ENCODE peak calls at places on chromosome 16, in ten cellular contexts. S is colonic mucosa; Z is GM06990; U is MM.1S; C is CD8-positive, alpha-beta T cell; E is tibial nerve; Q is OCI-LY7; D is fibroblast of lung; A is AG09309; R is kidney epithelial cell. L is an unnamed sample.
A peak's percentile ranks its signal among the peaks of the same experiment; 100 is the strongest.

GRCh38 chr16:80259289-80259805 is 281.4 kb upstream of the DYNLRB2 start:
- DNase-seq in S (no peak), Z (no peak), U (no peak), C (no peak), E (no peak), Q (no peak), D (peak; percentile 45), A (no peak), R (no peak), L (no peak)

GRCh38 chr16:16021988-16022682 is 72.7 kb downstream of the ABCC1 start:
- DNase-seq in S (peak; percentile 91), Z (no peak), U (no peak), C (no peak), E (peak; percentile 94), Q (peak; percentile 60), D (peak; percentile 96), A (peak; percentile 79), R (peak; percentile 83), L (peak; percentile 85)

GRCh38 chr16:3144331-3144881 is 9.6 kb downstream of the ZNF213 start:
- DNase-seq in S (no peak), Z (no peak), U (no peak), C (no peak), E (no peak), Q (no peak), D (no peak), A (no peak), R (no peak), L (no peak)

GRCh38 chr16:82061861-82062525 is 26.9 kb downstream of the HSD17B2 start:
- DNase-seq in S (no peak), Z (no peak), U (no peak), C (no peak), E (no peak), Q (peak; percentile 36), D (peak; percentile 43), A (no peak), R (no peak), L (no peak)

GRCh38 chr16:74726736-74727135 is 26.1 kb upstream of the MLKL start:
- DNase-seq in S (peak; percentile 71), Z (no peak), U (peak; percentile 18), C (no peak), E (no peak), Q (peak; percentile 28), D (no peak), A (no peak), R (no peak), L (no peak)

GRCh38 chr16:52435573-52435972 is 111.4 kb downstream of the TOX3 start:
- DNase-seq in S (no peak), Z (no peak), U (no peak), C (no peak), E (no peak), Q (peak; percentile 61), D (no peak), A (no peak), R (peak; percentile 54), L (no peak)

GRCh38 chr16:2959206-2959605 is 4.9 kb upstream of the KREMEN2 start:
- DNase-seq in S (no peak), Z (no peak), U (no peak), C (no peak), E (no peak), Q (no peak), D (no peak), A (no peak), R (no peak), L (no peak)

GRCh38 chr16:66159987-66160386 is 206.5 kb upstream of the CDH5 start:
- DNase-seq in S (no peak), Z (no peak), U (no peak), C (no peak), E (no peak), Q (no peak), D (peak; percentile 28), A (no peak), R (no peak), L (no peak)

GRCh38 chr16:13911871-13912270 is 8.1 kb upstream of the ERCC4 start:
- DNase-seq in S (no peak), Z (no peak), U (no peak), C (no peak), E (no peak), Q (no peak), D (no peak), A (no peak), R (no peak), L (no peak)

GRCh38 chr16:67431077-67431804 is at the start of gene HSD11B2:
- DNase-seq in S (peak; percentile 58), Z (no peak), U (peak; percentile 43), C (no peak), E (no peak), Q (no peak), D (peak; percentile 38), A (no peak), R (no peak), L (no peak)

GRCh38 chr16:81940781-81941560 is 70.3 kb downstream of the SDR42E1 start:
- DNase-seq in S (no peak), Z (no peak), U (no peak), C (no peak), E (no peak), Q (no peak), D (peak; percentile 87), A (peak; percentile 45), R (peak; percentile 4), L (peak; percentile 24)

GRCh38 chr16:89722392-89723278 is 1.3 kb downstream of the ZNF276 start:
- DNase-seq in S (peak; percentile 93), Z (peak; percentile 68), U (peak; percentile 71), C (peak; percentile 73), E (no peak), Q (no peak), D (peak; percentile 77), A (no peak), R (no peak), L (no peak)

GRCh38 chr16:81170824-81171223 is 67.7 kb upstream of the BCO1 start:
- DNase-seq in S (no peak), Z (no peak), U (no peak), C (no peak), E (no peak), Q (no peak), D (no peak), A (no peak), R (no peak), L (no peak)

GRCh38 chr16:686459-687260 is 2.5 kb upstream of the JMJD8 start:
- DNase-seq in S (no peak), Z (no peak), U (no peak), C (no peak), E (no peak), Q (no peak), D (no peak), A (no peak), R (no peak), L (no peak)

GRCh38 chr16:50781043-50781442 is 39.2 kb downstream of the CYLD start:
- DNase-seq in S (no peak), Z (no peak), U (no peak), C (no peak), E (no peak), Q (no peak), D (peak; percentile 1), A (no peak), R (no peak), L (no peak)
- TF ChIP-seq CTCF in S (no peak), Z (no peak), U (no peak), C (no peak), E (no peak), Q (peak; percentile 43), D (no peak), A (no peak), R (no peak), L (no peak)

DNA sequence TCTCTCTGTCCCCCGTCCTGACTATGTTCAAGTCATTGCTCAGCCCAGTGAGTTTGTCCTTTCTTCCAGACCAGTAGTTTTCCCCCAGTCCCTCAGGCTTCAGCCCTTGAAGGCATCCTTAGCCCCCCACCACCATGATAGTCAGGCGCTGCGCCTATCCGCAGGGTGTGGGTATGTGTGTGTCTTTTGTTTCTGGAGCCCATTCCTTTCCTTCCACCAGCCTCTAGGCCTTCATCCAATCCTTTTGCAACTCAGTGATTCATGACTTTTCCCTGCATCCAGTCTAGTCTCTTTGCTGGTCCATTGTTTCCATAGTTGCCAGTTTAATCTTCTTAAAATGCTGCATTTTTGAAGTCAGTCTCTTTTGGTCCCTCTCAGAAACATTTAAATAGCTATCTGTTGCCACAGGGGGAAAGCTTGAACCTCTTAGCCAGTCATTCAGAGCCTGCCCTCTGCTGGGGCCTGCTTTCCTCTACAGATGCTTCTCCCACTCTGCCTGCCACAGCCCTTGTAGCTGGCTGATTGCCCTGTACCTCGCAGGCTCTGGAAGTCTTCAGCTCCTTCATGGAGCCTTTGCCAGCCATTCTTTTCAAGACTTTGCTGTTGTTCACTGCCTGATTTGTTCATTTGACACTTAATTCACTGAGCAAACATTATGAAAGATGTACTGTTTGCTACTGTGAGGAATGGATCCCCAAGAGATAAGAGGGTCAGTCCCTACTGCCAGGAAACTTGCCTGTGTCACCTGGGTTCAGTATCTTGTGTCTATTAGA is 55.9 kb upstream of the ADCY7 start:
- DNase-seq in S (peak; percentile 76), Z (peak; percentile 43), U (peak; percentile 45), C (peak; percentile 41), E (peak; percentile 73), Q (peak; percentile 77), D (peak; percentile 86), A (peak; percentile 92), R (peak; percentile 42), L (peak; percentile 68)
- TF ChIP-seq CTCF in S (peak; percentile 66), Z (peak; percentile 86), U (peak; percentile 71), C (peak; percentile 61), E (peak; percentile 68), Q (peak; percentile 86), D (peak; percentile 81), A (peak; percentile 87), R (peak; percentile 89), L (peak; percentile 88)

GRCh38 chr16:70454221-70455034 is at the start of gene FCSK:
- DNase-seq in S (peak; percentile 67), Z (peak; percentile 85), U (peak; percentile 70), C (peak; percentile 56), E (peak; percentile 53), Q (peak; percentile 90), D (peak; percentile 62), A (no peak), R (no peak), L (no peak)

GRCh38 chr16:70453117-70453890 is 1.1 kb upstream of the FCSK start:
- DNase-seq in S (no peak), Z (no peak), U (no peak), C (no peak), E (no peak), Q (no peak), D (no peak), A (no peak), R (no peak), L (no peak)

GRCh38 chr16:70457446-70457845 is 3.1 kb downstream of the FCSK start:
- DNase-seq in S (no peak), Z (no peak), U (no peak), C (no peak), E (no peak), Q (no peak), D (no peak), A (no peak), R (no peak), L (no peak)

GRCh38 chr16:70453891-70454220 is 539 bp upstream of the FCSK start:
- DNase-seq in S (peak; percentile 55), Z (no peak), U (no peak), C (no peak), E (no peak), Q (no peak), D (peak; percentile 45), A (no peak), R (no peak), L (no peak)

GRCh38 chr16:70455910-70456309 is 1.5 kb downstream of the FCSK start:
- DNase-seq in S (no peak), Z (no peak), U (no peak), C (no peak), E (no peak), Q (peak; percentile 42), D (no peak), A (no peak), R (no peak), L (no peak)
- TF ChIP-seq CTCF in S (no peak), Z (peak; percentile 5), U (no peak), C (no peak), E (no peak), Q (peak; percentile 72), D (no peak), A (no peak), R (no peak), L (no peak)

GRCh38 chr16:62041401-62041800 is 5.2 kb upstream of the CDH8 start:
- DNase-seq in S (no peak), Z (no peak), U (no peak), C (no peak), E (no peak), Q (peak; percentile 8), D (peak; percentile 32), A (peak; percentile 3), R (peak; percentile 21), L (no peak)
- TF ChIP-seq CTCF in S (no peak), Z (peak; percentile 8), U (peak; percentile 27), C (no peak), E (no peak), Q (peak; percentile 65), D (no peak), A (peak; percentile 43), R (peak; percentile 73), L (peak; percentile 31)